ENCODE peak calls at places on chromosomes 13 and 19, in five cellular contexts. S is H9, M is neuronal stem cell, J is mesenchymal stem cell, G is H1. W is an unnamed sample.
A peak's percentile ranks its signal among the peaks of the same experiment; 100 is the strongest.

GRCh38 chr13:44434441-44435141 is 61.0 kb downstream of the SERP2 start:
- DNase-seq in S (no peak), M (no peak), J (no peak), G (no peak), W (no peak)

GRCh38 chr13:94073006-94073744 is 406.3 kb downstream of the DCT start:
- DNase-seq in S (no peak), M (no peak), J (peak; percentile 38), G (no peak), W (no peak)

GRCh38 chr13:26706381-26706780 is 54.2 kb downstream of the GPR12 start:
- DNase-seq in S (no peak), M (no peak), J (no peak), G (no peak), W (no peak)

GRCh38 chr13:85230754-85231153 is 568.5 kb downstream of the SLITRK6 start:
- DNase-seq in S (no peak), M (no peak), J (peak; percentile 52), G (no peak), W (no peak)

GRCh38 chr13:71754407-71754974 is 112.5 kb downstream of the DACH1 start:
- DNase-seq in S (no peak), M (no peak), J (no peak), G (no peak), W (no peak)

GRCh38 chr13:39603424-39603947 is 493 bp upstream of the LHFPL6 start:
- DNase-seq in S (peak; percentile 41), M (no peak), J (peak; percentile 78), G (peak; percentile 63), W (peak; percentile 84)

GRCh38 chr13:73521291-73521626 is 462.5 kb downstream of the KLF5 start:
- DNase-seq in S (no peak), M (no peak), J (no peak), G (no peak), W (no peak)

GRCh38 chr13:29886446-29886845 is 36.0 kb upstream of the UBL3 start:
- DNase-seq in S (no peak), M (no peak), J (no peak), G (no peak), W (no peak)

GRCh38 chr19:3700242-3701032 is at the start of gene PIP5K1C:
- DNase-seq in S (peak; percentile 89), M (peak; percentile 91), J (peak; percentile 79), G (peak; percentile 99), W (peak; percentile 78)

GRCh38 chr19:57099199-57099661 is 20.6 kb upstream of the USP29 start:
- DNase-seq in S (peak; percentile 65), M (peak; percentile 38), J (no peak), G (peak; percentile 94), W (peak; percentile 96)

DNA sequence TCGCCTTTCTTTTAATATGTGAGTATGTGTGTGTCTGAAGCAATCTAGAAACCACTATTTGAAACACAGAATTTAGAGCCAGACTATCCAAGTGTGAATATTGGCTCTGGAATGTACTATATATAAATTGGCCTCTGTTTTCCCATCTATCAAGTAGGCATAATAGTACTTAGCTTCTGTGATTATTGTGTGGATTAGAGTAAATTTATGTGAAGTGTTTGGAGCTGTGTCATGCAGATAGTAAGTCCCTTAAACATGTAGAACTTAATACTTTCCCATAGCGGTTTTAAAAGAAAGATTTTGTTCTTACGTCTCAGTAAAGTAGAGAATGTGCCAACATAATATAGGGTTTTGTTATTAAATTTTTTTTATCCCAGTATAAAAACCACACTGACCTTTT is 432.2 kb downstream of the RFC3 start:
- DNase-seq in S (no peak), M (no peak), J (peak; percentile 17), G (no peak), W (no peak)
- H2BK12ac ChIP-seq in S (no peak overlapping the region), M (no peak overlapping the region), J (no peak overlapping the region), G (no peak overlapping the region), W (no peak overlapping the region)

GRCh38 chr13:51525567-51526165 is 58.6 kb upstream of the WDFY2 start:
- DNase-seq in S (no peak), M (no peak), J (peak; percentile 18), G (no peak), W (no peak)

GRCh38 chr13:51524312-51524711 is 60.0 kb upstream of the WDFY2 start:
- DNase-seq in S (no peak), M (no peak), J (peak; percentile 61), G (no peak), W (peak; percentile 75)

GRCh38 chr13:51523082-51523518 is 61.2 kb upstream of the WDFY2 start:
- DNase-seq in S (no peak), M (no peak), J (peak; percentile 38), G (no peak), W (peak; percentile 25)

GRCh38 chr13:51520524-51520923 is 63.7 kb upstream of the WDFY2 start:
- DNase-seq in S (no peak), M (no peak), J (peak; percentile 37), G (no peak), W (peak; percentile 73)

GRCh38 chr13:51524846-51525566 is 59.3 kb upstream of the WDFY2 start:
- DNase-seq in S (no peak), M (no peak), J (peak; percentile 65), G (no peak), W (peak; percentile 72)
- H3K23ac ChIP-seq in S (no peak overlapping the region), M (no peak overlapping the region), J (no peak overlapping the region), G (no peak overlapping the region), W (no peak overlapping the region)

GRCh38 chr13:98141509-98141908 is 1.4 kb upstream of the FARP1 start:
- DNase-seq in S (no peak), M (no peak), J (no peak), G (no peak), W (no peak)

GRCh38 chr13:98143157-98143553 is 261 bp downstream of the FARP1 start:
- DNase-seq in S (peak; percentile 43), M (peak; percentile 58), J (no peak), G (no peak), W (no peak)

GRCh38 chr13:98141938-98142426 is 912 bp upstream of the FARP1 start:
- DNase-seq in S (peak; percentile 60), M (peak; percentile 39), J (peak; percentile 63), G (peak; percentile 55), W (peak; percentile 9)

GRCh38 chr13:98143601-98144500 is 957 bp downstream of the FARP1 start:
- DNase-seq in S (no peak), M (no peak), J (peak; percentile 48), G (no peak), W (peak; percentile 11)

GRCh38 chr13:98142427-98143156 is at the start of gene FARP1:
- DNase-seq in S (peak; percentile 78), M (peak; percentile 83), J (peak; percentile 76), G (peak; percentile 87), W (peak; percentile 89)
- H3K4ac ChIP-seq in S (no peak within 1 kb of the TSS), M (no peak within 1 kb of the TSS), J (peak within 1 kb of the TSS; percentile 96), G (peak within 1 kb of the TSS; percentile 70), W (peak within 1 kb of the TSS; percentile 87)

DNA sequence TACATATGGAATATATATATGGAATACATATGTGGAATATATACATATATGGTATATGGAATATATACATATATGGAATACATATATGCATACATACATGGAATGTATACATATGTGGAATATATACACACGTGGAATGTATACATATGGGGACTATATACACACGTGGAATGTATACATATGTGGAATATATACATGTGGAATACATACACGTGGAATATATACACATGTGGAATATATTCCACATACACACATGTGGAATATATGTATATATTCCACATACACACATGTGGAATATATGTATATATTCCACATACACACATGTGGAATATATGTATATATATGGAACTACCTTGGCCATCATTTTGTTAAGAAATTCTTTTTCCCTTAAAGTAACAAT is 31.1 kb downstream of the ZNF571 start:
- DNase-seq in S (no peak), M (no peak), J (no peak), G (no peak), W (no peak)
- H2BK12ac ChIP-seq in S (no peak overlapping the region), M (no peak overlapping the region), J (no peak overlapping the region), G (no peak overlapping the region), W (no peak overlapping the region)

GRCh38 chr13:28753208-28753892 is 34.6 kb upstream of the SLC46A3 start:
- DNase-seq in S (peak; percentile 79), M (no peak), J (peak; percentile 92), G (peak; percentile 50), W (peak; percentile 95)

GRCh38 chr13:28751210-28751935 is 32.6 kb upstream of the SLC46A3 start:
- DNase-seq in S (no peak), M (no peak), J (no peak), G (no peak), W (peak; percentile 75)

GRCh38 chr13:28755546-28755870 is 36.7 kb upstream of the SLC46A3 start:
- DNase-seq in S (no peak), M (no peak), J (no peak), G (no peak), W (no peak)

GRCh38 chr13:28754698-28755545 is 36.2 kb upstream of the SLC46A3 start:
- DNase-seq in S (peak; percentile 67), M (no peak), J (peak; percentile 47), G (peak; percentile 57), W (peak; percentile 23)

GRCh38 chr13:28753946-28754345 is 35.2 kb upstream of the SLC46A3 start:
- DNase-seq in S (no peak), M (no peak), J (no peak), G (peak; percentile 36), W (peak; percentile 60)
- H3K23ac ChIP-seq in S (no peak overlapping the region), M (no peak overlapping the region), J (no peak overlapping the region), G (no peak overlapping the region), W (no peak overlapping the region)

DNA sequence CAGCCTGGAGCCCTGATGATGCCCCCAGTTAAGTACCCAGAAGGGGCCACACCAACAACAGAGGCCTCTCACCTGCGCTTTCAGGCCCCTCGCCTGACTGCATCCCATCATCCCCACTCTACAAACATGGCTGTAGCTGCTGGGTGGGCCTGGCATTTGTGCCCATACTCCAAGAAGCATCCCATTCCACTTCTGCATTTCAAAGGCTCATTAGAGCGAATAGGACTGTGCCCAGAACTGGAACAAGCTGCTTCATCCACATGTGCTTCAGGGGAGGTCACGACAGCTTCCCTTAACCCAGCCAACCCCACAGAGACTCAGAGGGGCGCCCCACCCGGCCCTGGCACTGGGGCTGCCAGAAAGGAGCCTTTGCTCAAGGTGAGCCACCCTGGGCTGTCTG is 156.9 kb downstream of the SIPA1L3 start:
- DNase-seq in S (no peak), M (no peak), J (no peak), G (no peak), W (no peak)
- H3K4ac ChIP-seq in S (no peak overlapping the region), M (no peak overlapping the region), J (no peak overlapping the region), G (no peak overlapping the region), W (no peak overlapping the region)

DNA sequence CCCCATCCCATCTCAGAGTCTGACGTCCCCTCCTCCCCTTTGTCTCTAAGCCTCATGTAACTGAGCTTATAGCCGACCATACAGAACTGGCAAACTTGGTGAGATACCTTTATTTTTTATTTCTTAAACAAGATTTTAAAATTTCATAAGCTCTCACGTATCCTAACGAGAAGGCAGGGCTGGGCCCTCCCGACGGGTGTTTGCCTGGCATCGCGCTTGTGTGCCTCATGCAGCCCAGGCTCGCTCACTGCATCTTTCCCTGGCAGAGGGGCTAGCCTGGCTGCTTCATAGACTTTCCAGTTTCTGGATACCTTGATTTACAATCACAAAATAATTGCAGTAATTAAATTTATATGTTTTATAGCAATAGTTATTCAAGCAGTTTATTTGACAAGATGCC is 69.0 kb downstream of the GGACT start:
- DNase-seq in S (no peak), M (no peak), J (no peak), G (no peak), W (no peak)
- H2BK12ac ChIP-seq in S (no peak overlapping the region), M (no peak overlapping the region), J (no peak overlapping the region), G (peak overlapping the region; percentile 82), W (no peak overlapping the region)

GRCh38 chr19:6109947-6110346 is 353 bp downstream of the RFX2 start:
- DNase-seq in S (no peak), M (no peak), J (no peak), G (no peak), W (no peak)
- H3K23ac ChIP-seq in S (no peak overlapping the region), M (no peak overlapping the region), J (no peak overlapping the region), G (no peak overlapping the region), W (no peak overlapping the region)

GRCh38 chr19:41307954-41308449 is 2.0 kb upstream of the CCDC97 start:
- DNase-seq in S (no peak), M (no peak), J (no peak), G (no peak), W (no peak)
- H3K4ac ChIP-seq in S (no peak overlapping the region), M (no peak overlapping the region), J (peak overlapping the region; percentile 38), G (no peak overlapping the region), W (no peak overlapping the region)